ENCODE peak calls at places on chromosomes 6 and 20, in ten cellular contexts. F, L, S, V, H, W, A, Q, O and E are unnamed samples.
A peak's percentile ranks its signal among the peaks of the same experiment; 100 is the strongest.

GRCh38 chr6:166705070-166705469 is 78.0 kb upstream of the RPS6KA2 start:
- DNase-seq in L (no peak), W (no peak), F (no peak), A (no peak), Q (no peak), H (no peak), O (peak; percentile 8), V (no peak), S (no peak), E (no peak)

GRCh38 chr6:50091641-50092040 is 41.9 kb upstream of the DEFB112 start:
- DNase-seq in O (no peak), A (no peak), S (no peak), W (no peak), L (no peak), V (peak; percentile 5), H (no peak), Q (peak; percentile 2), F (no peak), E (no peak)

GRCh38 chr6:56314683-56315523 is 67.5 kb upstream of the COL21A1 start:
- DNase-seq in O (peak; percentile 70), W (peak; percentile 35), F (peak; percentile 63), L (no peak), V (peak; percentile 47), H (no peak), A (peak; percentile 45), S (peak; percentile 20), Q (no peak), E (no peak)

GRCh38 chr6:93624408-93624807 is 205.0 kb upstream of the EPHA7 start:
- DNase-seq in S (no peak), V (no peak), L (no peak), Q (no peak), H (no peak), A (no peak), O (peak; percentile 2), F (no peak), W (no peak), E (no peak)

GRCh38 chr20:37042986-37043972 is 52.5 kb downstream of the RBL1 start:
- DNase-seq in Q (no peak), F (no peak), H (no peak), W (no peak), V (no peak), S (peak; percentile 38), L (no peak), O (no peak), A (no peak), E (no peak)

GRCh38 chr6:170209354-170210025 is 81.4 kb downstream of the DLL1 start:
- DNase-seq in Q (no peak), L (peak; percentile 10), F (no peak), S (no peak), W (no peak), O (no peak), A (no peak), V (no peak), H (no peak), E (no peak)

GRCh38 chr6:44651604-44652003 is 264.1 kb downstream of the CDC5L start:
- DNase-seq in Q (no peak), S (no peak), A (no peak), F (no peak), O (no peak), W (no peak), L (no peak), H (no peak), V (no peak), E (no peak)

GRCh38 chr6:115766745-115767462 is 293.8 kb downstream of the FRK start:
- DNase-seq in F (no peak), S (no peak), Q (no peak), H (no peak), O (no peak), L (no peak), V (no peak), A (no peak), W (no peak), E (no peak)

GRCh38 chr20:57038608-57039440 is 227.6 kb downstream of the BMP7 start:
- DNase-seq in S (no peak), F (no peak), Q (no peak), V (no peak), A (no peak), L (no peak), H (no peak), W (no peak), O (no peak), E (no peak)

GRCh38 chr20:11354841-11355240 is 562.9 kb upstream of the BTBD3 start:
- DNase-seq in A (no peak), H (no peak), O (no peak), S (no peak), L (no peak), V (no peak), W (no peak), Q (no peak), F (no peak), E (no peak)

GRCh38 chr6:43805695-43806040 is 35.7 kb downstream of the VEGFA start:
- DNase-seq in F (no peak), O (no peak), L (no peak), S (no peak), H (no peak), V (peak; percentile 48), A (no peak), Q (no peak), W (no peak), E (no peak)

GRCh38 chr6:149642829-149643580 is 5.5 kb downstream of the KATNA1 start:
- DNase-seq in V (no peak), H (no peak), L (no peak), O (peak; percentile 43), F (no peak), S (peak; percentile 24), Q (no peak), A (no peak), W (no peak), E (peak; percentile 46)

GRCh38 chr6:56101141-56101553 is 146.2 kb downstream of the COL21A1 start:
- DNase-seq in F (peak; percentile 97), W (peak; percentile 77), A (no peak), V (peak; percentile 48), S (no peak), O (peak; percentile 97), H (no peak), L (no peak), Q (peak; percentile 96), E (peak; percentile 94)

GRCh38 chr6:153038378-153038777 is 35.9 kb upstream of the MTRF1L start:
- DNase-seq in L (no peak), A (no peak), H (no peak), Q (no peak), V (no peak), F (peak; percentile 56), S (no peak), O (peak; percentile 31), W (no peak), E (peak; percentile 25)

GRCh38 chr6:152380351-152380767 is 256.8 kb downstream of the SYNE1 start:
- DNase-seq in L (no peak), H (no peak), W (peak; percentile 38), S (no peak), O (peak; percentile 85), V (peak; percentile 9), A (no peak), F (peak; percentile 92), Q (peak; percentile 63), E (peak; percentile 76)

GRCh38 chr20:58555078-58555765 is 40.0 kb upstream of the APCDD1L start:
- DNase-seq in W (peak; percentile 22), H (no peak), V (no peak), S (no peak), Q (peak; percentile 49), F (peak; percentile 86), L (no peak), O (peak; percentile 79), A (no peak), E (peak; percentile 70)

GRCh38 chr6:169070506-169071176 is 183.0 kb downstream of the THBS2 start:
- DNase-seq in W (peak; percentile 88), V (peak; percentile 26), S (no peak), Q (peak; percentile 100), A (no peak), F (peak; percentile 99), O (peak; percentile 98), H (peak; percentile 65), L (peak; percentile 80), E (peak; percentile 100)
- TF ChIP-seq CTCF in W (peak; percentile 27), V (no peak), S (no peak), Q (peak; percentile 37), A (no peak), F (peak; percentile 19), O (peak; percentile 23), H (no peak), L (no peak), E (peak; percentile 10)

GRCh38 chr20:44521484-44522481 is at the start of gene SERINC3:
- DNase-seq in L (peak; percentile 95), A (peak; percentile 90), S (peak; percentile 97), F (peak; percentile 97), O (peak; percentile 98), H (peak; percentile 96), Q (peak; percentile 64), W (peak; percentile 94), V (peak; percentile 94), E (peak; percentile 75)
- TF ChIP-seq CTCF in L (no peak), A (no peak), S (peak; percentile 13), F (peak; percentile 20), O (peak; percentile 14), H (no peak), Q (no peak), W (peak; percentile 52), V (peak; percentile 6), E (no peak)

DNA sequence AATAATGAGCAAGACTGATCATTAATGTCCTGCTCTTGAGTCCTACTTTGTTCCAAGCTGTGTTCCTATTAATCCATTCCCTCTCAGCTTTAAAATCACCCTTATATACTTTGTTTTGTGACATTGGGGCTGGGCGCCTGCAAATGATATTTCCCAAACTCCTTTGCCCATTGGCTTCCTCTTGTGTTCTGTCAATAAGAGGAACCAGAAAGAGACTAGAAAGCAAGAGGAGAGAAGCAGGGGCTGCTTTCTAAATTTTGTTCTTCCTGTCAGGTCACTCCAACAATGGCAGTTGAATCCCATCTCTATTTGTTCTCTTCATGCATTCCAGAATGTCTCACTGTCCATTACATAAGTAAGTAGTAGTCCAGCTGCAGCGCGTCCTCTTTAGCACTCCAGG is 21.6 kb upstream of the TRIM27 start:
- DNase-seq in Q (no peak), L (no peak), F (no peak), W (no peak), A (no peak), S (no peak), O (no peak), H (no peak), V (no peak), E (no peak)
- TF ChIP-seq CTCF in Q (no peak), L (no peak), F (no peak), W (no peak), A (no peak), S (no peak), O (no peak), H (no peak), V (no peak), E (no peak)

DNA sequence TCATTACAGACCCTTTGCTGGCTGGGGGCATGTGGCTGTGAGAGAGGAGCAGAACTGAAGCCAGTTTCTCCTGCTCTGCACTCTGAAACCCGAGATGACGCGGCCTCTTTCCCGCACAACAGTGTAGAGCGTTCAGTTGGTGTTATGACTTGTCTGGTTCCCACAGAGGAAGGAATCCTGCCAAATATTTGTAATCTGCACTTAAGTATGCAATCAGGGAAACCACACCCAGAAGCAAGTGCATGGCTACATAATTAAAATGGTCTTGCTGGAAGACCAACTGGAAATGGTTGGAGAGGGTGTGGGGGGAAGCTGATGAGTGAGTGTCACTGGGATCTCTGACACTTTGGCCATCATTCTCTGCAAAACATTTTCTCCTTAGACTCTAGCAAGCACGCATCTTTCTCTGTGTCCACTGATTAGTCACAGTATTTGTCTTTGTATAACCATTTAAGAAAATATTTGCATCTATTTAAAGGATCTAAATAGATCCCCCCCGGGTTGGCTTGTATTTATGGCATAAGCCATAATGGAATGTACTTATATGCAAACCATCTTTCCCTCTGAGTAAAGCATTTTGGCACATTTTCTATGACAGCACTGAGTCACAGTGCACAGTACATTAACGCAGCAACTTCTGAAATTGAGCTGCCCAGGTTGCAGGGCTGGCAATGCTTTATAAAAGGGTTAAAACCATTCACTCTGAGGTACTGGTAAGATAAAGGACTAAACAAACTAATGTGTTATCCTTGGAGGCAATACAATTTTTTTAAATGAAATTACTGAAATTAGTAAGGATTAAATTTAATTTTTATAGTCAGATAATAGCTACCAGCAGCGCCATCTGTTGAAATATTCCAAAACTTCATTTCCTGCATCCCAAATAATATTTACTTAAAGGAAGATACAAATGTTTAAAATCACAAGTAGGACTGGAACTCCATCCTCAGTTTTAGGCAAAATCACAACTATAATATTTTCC is 76.7 kb downstream of the FOXC1 start:
- DNase-seq in S (no peak), H (no peak), Q (peak; percentile 99), F (peak; percentile 96), W (no peak), A (no peak), L (peak; percentile 46), V (no peak), O (peak; percentile 87), E (peak; percentile 98)
- TF ChIP-seq CTCF in S (no peak), H (no peak), Q (peak; percentile 36), F (peak; percentile 36), W (peak; percentile 15), A (peak; percentile 46), L (no peak), V (no peak), O (peak; percentile 32), E (peak; percentile 22)